ENCODE peak calls at places on chromosome 22, in nine cellular contexts. One of them, this sample, is unnamed.

GRCh38 chr22:46088541-46089311 is 61.6 kb upstream of the PPARA start:
- DNase-seq in activated CD4-positive, alpha-beta T cell treated with anti-CD3 and anti-CD28 coated beads, Interleukin-2, amount 50 U/mL, for 48 hours: no peak
- DNase-seq in lower lobe of right lung: peak; percentile 64
- DNase-seq in amniotic stem cell: peak; percentile 64
- DNase-seq in anterior cingulate cortex: no peak
- DNase-seq in NCI-H774: no peak
- DNase-seq in NCI-H510A treated with DMSO at 0.1 percent for 48 hours: no peak
- DNase-seq in NCI-H345: no peak
- DNase-seq in B cell: no peak
- DNase-seq in this sample: no peak

GRCh38 chr22:44623771-44624510 is 78.1 kb upstream of the PRR5 start:
- DNase-seq in amniotic stem cell: no peak
- DNase-seq in anterior cingulate cortex: no peak
- DNase-seq in B cell: no peak
- DNase-seq in activated CD4-positive, alpha-beta T cell treated with anti-CD3 and anti-CD28 coated beads, Interleukin-2, amount 50 U/mL, for 48 hours: no peak
- DNase-seq in lower lobe of right lung: peak; percentile 39
- DNase-seq in NCI-H345: no peak
- DNase-seq in NCI-H774: no peak
- DNase-seq in NCI-H510A treated with DMSO at 0.1 percent for 48 hours: peak; percentile 20
- DNase-seq in this sample: no peak

GRCh38 chr22:42960146-42960509 is 54.8 kb downstream of the PACSIN2 start:
- DNase-seq in NCI-H345: no peak
- DNase-seq in amniotic stem cell: no peak
- DNase-seq in NCI-H774: no peak
- DNase-seq in anterior cingulate cortex: no peak
- DNase-seq in B cell: no peak
- DNase-seq in activated CD4-positive, alpha-beta T cell treated with anti-CD3 and anti-CD28 coated beads, Interleukin-2, amount 50 U/mL, for 48 hours: no peak
- DNase-seq in NCI-H510A treated with DMSO at 0.1 percent for 48 hours: no peak
- DNase-seq in lower lobe of right lung: no peak
- DNase-seq in this sample: no peak

GRCh38 chr22:30859714-30860095 is 108.9 kb downstream of the MORC2 start:
- DNase-seq in NCI-H774: no peak
- DNase-seq in activated CD4-positive, alpha-beta T cell treated with anti-CD3 and anti-CD28 coated beads, Interleukin-2, amount 50 U/mL, for 48 hours: no peak
- DNase-seq in NCI-H345: no peak
- DNase-seq in amniotic stem cell: no peak
- DNase-seq in lower lobe of right lung: no peak
- DNase-seq in B cell: no peak
- DNase-seq in anterior cingulate cortex: no peak
- DNase-seq in NCI-H510A treated with DMSO at 0.1 percent for 48 hours: no peak
- DNase-seq in this sample: no peak

GRCh38 chr22:46357711-46358505 is 22.4 kb downstream of the TRMU start:
- DNase-seq in NCI-H774: no peak
- DNase-seq in amniotic stem cell: no peak
- DNase-seq in anterior cingulate cortex: no peak
- DNase-seq in NCI-H345: no peak
- DNase-seq in lower lobe of right lung: peak; percentile 43
- DNase-seq in activated CD4-positive, alpha-beta T cell treated with anti-CD3 and anti-CD28 coated beads, Interleukin-2, amount 50 U/mL, for 48 hours: no peak
- DNase-seq in NCI-H510A treated with DMSO at 0.1 percent for 48 hours: no peak
- DNase-seq in B cell: no peak
- DNase-seq in this sample: no peak

GRCh38 chr22:43446881-43447280 is 35.1 kb downstream of the MPPED1 start:
- DNase-seq in NCI-H510A treated with DMSO at 0.1 percent for 48 hours: peak; percentile 83
- DNase-seq in amniotic stem cell: no peak
- DNase-seq in B cell: no peak
- DNase-seq in NCI-H774: peak; percentile 56
- DNase-seq in lower lobe of right lung: no peak
- DNase-seq in NCI-H345: peak; percentile 91
- DNase-seq in activated CD4-positive, alpha-beta T cell treated with anti-CD3 and anti-CD28 coated beads, Interleukin-2, amount 50 U/mL, for 48 hours: no peak
- DNase-seq in anterior cingulate cortex: no peak
- DNase-seq in this sample: no peak

GRCh38 chr22:46575915-46576555 is 38.6 kb upstream of the CELSR1 start:
- DNase-seq in NCI-H510A treated with DMSO at 0.1 percent for 48 hours: no peak
- DNase-seq in NCI-H345: no peak
- DNase-seq in lower lobe of right lung: peak; percentile 75
- DNase-seq in amniotic stem cell: no peak
- DNase-seq in activated CD4-positive, alpha-beta T cell treated with anti-CD3 and anti-CD28 coated beads, Interleukin-2, amount 50 U/mL, for 48 hours: no peak
- DNase-seq in B cell: no peak
- DNase-seq in NCI-H774: no peak
- DNase-seq in anterior cingulate cortex: no peak
- DNase-seq in this sample: no peak

GRCh38 chr22:38429460-38430128 is 25.4 kb downstream of the KCNJ4 start:
- DNase-seq in activated CD4-positive, alpha-beta T cell treated with anti-CD3 and anti-CD28 coated beads, Interleukin-2, amount 50 U/mL, for 48 hours: no peak
- DNase-seq in anterior cingulate cortex: peak; percentile 50
- DNase-seq in NCI-H345: peak; percentile 9
- DNase-seq in NCI-H510A treated with DMSO at 0.1 percent for 48 hours: no peak
- DNase-seq in B cell: no peak
- DNase-seq in amniotic stem cell: no peak
- DNase-seq in NCI-H774: no peak
- DNase-seq in lower lobe of right lung: no peak
- DNase-seq in this sample: no peak